ENCODE peak calls at places on chromosomes 12 and 14, in four cellular contexts. D, Y, M and H are unnamed samples.

GRCh38 chr14:22391908-22392307 is 197.1 kb downstream of the DAD1 start:
- DNase-seq in D (peak; percentile 69), M (peak; percentile 64), Y (peak; percentile 65), H (peak; percentile 76)

GRCh38 chr12:40622246-40622838 is 69.9 kb upstream of the CNTN1 start:
- DNase-seq in D (peak; percentile 59), M (peak; percentile 57), Y (peak; percentile 43), H (peak; percentile 15)

GRCh38 chr12:131471946-131472732 is 238.8 kb upstream of the SFSWAP start:
- DNase-seq in Y (no peak), M (no peak), D (peak; percentile 41), H (no peak)

GRCh38 chr14:99327458-99328250 is 55.7 kb upstream of the BCL11B start:
- DNase-seq in D (peak; percentile 29), M (no peak), Y (no peak), H (no peak)

GRCh38 chr12:26861690-26862089 is 28.7 kb upstream of the ITPR2 start:
- DNase-seq in M (no peak), D (no peak), Y (no peak), H (no peak)

GRCh38 chr14:89165189-89165809 is 251.7 kb downstream of the FOXN3 start:
- DNase-seq in Y (no peak), M (no peak), D (no peak), H (no peak)

GRCh38 chr14:65134651-65135579 is 32.6 kb upstream of the MAX start:
- DNase-seq in M (no peak), D (no peak), Y (no peak), H (no peak)

GRCh38 chr14:33509927-33510535 is 440.8 kb downstream of the EGLN3 start:
- DNase-seq in Y (no peak), M (no peak), D (no peak), H (peak; percentile 86)

GRCh38 chr12:15520083-15520482 is 197.8 kb downstream of the PTPRO start:
- DNase-seq in Y (no peak), M (no peak), D (peak; percentile 40), H (no peak)

GRCh38 chr12:70507442-70507841 is 129.8 kb downstream of the PTPRB start:
- DNase-seq in Y (no peak), D (no peak), M (no peak), H (no peak)

GRCh38 chr14:24079521-24080141 is 8.3 kb downstream of the CPNE6 start:
- DNase-seq in D (peak; percentile 95), Y (no peak), M (peak; percentile 60), H (no peak)

GRCh38 chr12:74820324-74820723 is 282.7 kb downstream of the ATXN7L3B start:
- DNase-seq in Y (no peak), M (no peak), D (no peak), H (no peak)

GRCh38 chr12:131122631-131123030 is 168.9 kb downstream of the ADGRD1 start:
- DNase-seq in Y (no peak), M (no peak), D (peak; percentile 19), H (no peak)

GRCh38 chr12:3598896-3599295 is 107.9 kb downstream of the PRMT8 start:
- DNase-seq in D (no peak), M (no peak), Y (no peak), H (no peak)

GRCh38 chr14:68682166-68683103 is 110.4 kb downstream of the ZFP36L1 start:
- DNase-seq in M (no peak), Y (peak; percentile 95), D (no peak), H (peak; percentile 90)

GRCh38 chr14:94173471-94173884 is 644 bp upstream of the PPP4R4 start:
- DNase-seq in D (no peak), Y (no peak), M (no peak), H (peak; percentile 12)

GRCh38 chr12:113299619-113300237 is 35.2 kb downstream of the SLC8B1 start:
- DNase-seq in M (no peak), D (peak; percentile 90), Y (peak; percentile 73), H (peak; percentile 86)

GRCh38 chr14:28596336-28596735 is 170.3 kb upstream of the FOXG1 start:
- DNase-seq in D (no peak), M (no peak), Y (no peak), H (no peak)

GRCh38 chr12:118377891-118378470 is 1.6 kb downstream of the SUDS3 start:
- DNase-seq in M (peak; percentile 68), Y (peak; percentile 44), D (peak; percentile 47), H (peak; percentile 68)

GRCh38 chr12:124762791-124763593 is 100.7 kb downstream of the SCARB1 start:
- DNase-seq in Y (no peak), D (no peak), M (no peak), H (no peak)

DNA sequence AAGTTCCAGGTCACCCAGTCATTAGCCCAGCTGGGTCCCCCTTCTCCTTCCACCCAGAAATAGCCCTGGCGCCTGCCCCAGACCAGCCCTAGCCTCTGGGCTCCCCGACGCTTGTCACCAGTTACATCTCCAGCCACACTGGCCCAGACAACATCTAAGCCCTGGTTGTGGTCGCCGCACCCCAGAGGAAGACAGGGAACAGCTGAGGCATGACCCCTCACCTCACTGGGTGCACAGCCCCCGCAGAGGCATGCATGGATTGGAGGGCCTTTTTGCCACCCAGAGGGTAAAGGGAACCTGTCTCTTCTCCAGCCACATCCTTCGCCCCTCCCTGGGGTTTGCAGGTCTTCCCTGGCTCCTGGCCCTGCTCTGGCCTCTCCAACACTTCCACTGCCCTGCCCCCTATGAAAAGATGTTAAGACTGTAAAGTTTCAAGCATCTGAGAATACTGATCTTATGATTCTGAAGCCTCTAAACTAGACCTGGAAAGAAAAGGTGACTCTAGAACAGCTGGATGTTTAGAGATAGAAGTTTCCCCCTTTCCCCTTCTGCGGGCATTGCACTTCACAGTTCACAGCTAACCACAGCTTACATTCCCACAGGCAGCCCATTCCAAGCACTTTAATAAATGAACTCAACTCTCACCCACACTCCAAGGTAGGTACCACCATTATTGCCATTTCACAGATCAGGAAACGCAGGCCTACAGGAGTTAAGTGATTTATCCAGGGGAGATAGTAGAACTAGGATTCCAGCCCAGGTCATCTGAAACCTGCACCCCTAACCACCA is 14.7 kb downstream of the TMEM119 start:
- DNase-seq in D (no peak), Y (no peak), M (no peak), H (no peak)
- H3K14ac ChIP-seq in D (no peak overlapping the region), Y (no peak overlapping the region), M (no peak overlapping the region), H (peak overlapping the region; percentile 63)

GRCh38 chr14:75981826-75982723 is at the start of gene TGFB3:
- DNase-seq in D (peak; percentile 86), M (peak; percentile 77), Y (peak; percentile 93), H (peak; percentile 94)
- H3K14ac ChIP-seq in D (peak within 1 kb of the TSS; percentile 31), M (peak within 1 kb of the TSS; percentile 1), Y (peak within 1 kb of the TSS; percentile 5), H (no peak within 1 kb of the TSS)

DNA sequence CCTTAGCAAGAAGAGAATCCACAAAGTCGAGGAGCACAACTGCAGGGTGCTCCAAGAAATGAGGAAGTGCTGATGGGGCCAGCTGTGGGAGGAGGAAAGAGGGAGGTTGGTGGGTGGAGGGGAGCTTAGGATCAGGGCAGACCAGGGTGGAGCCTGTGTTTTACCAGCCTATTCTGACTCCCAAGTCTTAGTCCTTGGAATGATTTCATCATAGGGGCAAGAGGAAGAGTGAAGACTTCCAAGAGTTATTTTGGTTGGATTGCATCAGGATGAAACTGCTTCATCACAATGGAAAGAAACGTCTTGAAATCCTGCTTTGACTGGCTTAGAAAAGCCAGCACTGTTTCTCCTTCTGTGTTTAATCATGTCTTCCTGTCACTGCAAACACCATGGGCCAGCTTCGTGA is 194.0 kb downstream of the DPF3 start:
- DNase-seq in D (no peak), M (no peak), Y (peak; percentile 83), H (peak; percentile 70)
- H3K14ac ChIP-seq in D (no peak overlapping the region), M (no peak overlapping the region), Y (peak overlapping the region; percentile 98), H (no peak overlapping the region)

GRCh38 chr12:106357549-106358409 is at the start of gene POLR3B:
- DNase-seq in D (peak; percentile 96), Y (peak; percentile 96), M (peak; percentile 96), H (peak; percentile 95)
- H3K14ac ChIP-seq in D (peak within 1 kb of the TSS; percentile 74), Y (peak within 1 kb of the TSS; percentile 93), M (peak within 1 kb of the TSS; percentile 72), H (no peak within 1 kb of the TSS)

GRCh38 chr12:94832105-94832504 is 171.4 kb downstream of the NDUFA12 start:
- DNase-seq in D (no peak), Y (no peak), M (no peak), H (no peak)

GRCh38 chr12:94832780-94833760 is 170.4 kb downstream of the NDUFA12 start:
- DNase-seq in M (peak; percentile 44), D (peak; percentile 76), Y (peak; percentile 1), H (peak; percentile 79)

GRCh38 chr12:94829552-94829951 is 173.9 kb downstream of the NDUFA12 start:
- DNase-seq in D (no peak), M (no peak), Y (peak; percentile 12), H (no peak)

GRCh38 chr12:94831081-94831747 is 172.3 kb downstream of the NDUFA12 start:
- DNase-seq in M (no peak), D (no peak), Y (no peak), H (no peak)

DNA sequence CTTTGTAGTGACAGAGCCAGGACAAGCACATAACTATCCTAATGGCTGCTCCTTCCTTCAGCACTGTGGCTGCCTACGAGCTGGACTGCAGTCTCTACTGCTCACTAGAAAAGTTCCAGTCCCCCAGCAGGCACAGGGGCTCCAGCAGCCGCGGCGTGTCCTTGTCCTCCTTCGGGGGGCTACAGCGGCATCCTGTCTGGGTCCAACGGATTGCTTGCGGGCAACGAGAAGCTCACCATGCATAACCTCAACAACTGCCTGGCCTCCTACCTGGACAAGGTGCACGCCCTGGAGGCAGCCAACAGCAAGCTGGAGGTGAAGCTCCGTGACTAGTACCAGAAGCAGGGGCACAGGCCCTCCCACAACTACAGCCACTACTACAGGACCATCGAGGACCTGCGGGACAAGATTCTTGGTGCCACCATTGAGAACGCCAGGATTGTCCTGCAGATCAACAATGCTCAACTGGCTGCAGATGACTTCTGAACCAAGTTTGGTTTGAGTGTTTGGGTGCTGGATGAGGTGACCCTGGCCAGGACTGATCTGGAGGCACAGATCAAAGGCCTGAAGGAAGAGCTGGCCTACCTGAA is 169.4 kb downstream of the NDUFA12 start:
- DNase-seq in D (no peak), M (no peak), Y (no peak), H (no peak)
- H3K14ac ChIP-seq in D (no peak overlapping the region), M (no peak overlapping the region), Y (no peak overlapping the region), H (no peak overlapping the region)

DNA sequence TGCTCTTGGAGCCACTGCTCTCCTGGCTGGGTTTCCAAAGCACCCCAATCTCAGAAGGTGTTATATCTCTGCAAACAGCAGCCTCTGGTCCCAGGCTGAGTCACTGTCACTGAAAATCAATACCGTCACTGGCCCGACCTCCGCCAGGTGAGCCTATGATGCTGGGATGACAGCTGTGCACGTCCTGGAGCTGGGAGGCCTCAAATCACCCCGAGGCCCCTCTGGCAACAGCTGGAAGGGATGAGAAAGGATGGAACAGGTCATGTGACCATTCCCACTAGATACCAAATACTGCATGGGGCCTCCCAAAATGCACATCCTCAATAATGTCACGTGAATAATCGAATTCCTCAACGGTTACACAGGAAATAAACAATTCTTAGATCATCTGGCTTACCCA is 190.8 kb downstream of the TTC7B start:
- DNase-seq in D (no peak), Y (no peak), M (no peak), H (no peak)
- H3K14ac ChIP-seq in D (no peak overlapping the region), Y (peak overlapping the region; percentile 72), M (no peak overlapping the region), H (no peak overlapping the region)

DNA sequence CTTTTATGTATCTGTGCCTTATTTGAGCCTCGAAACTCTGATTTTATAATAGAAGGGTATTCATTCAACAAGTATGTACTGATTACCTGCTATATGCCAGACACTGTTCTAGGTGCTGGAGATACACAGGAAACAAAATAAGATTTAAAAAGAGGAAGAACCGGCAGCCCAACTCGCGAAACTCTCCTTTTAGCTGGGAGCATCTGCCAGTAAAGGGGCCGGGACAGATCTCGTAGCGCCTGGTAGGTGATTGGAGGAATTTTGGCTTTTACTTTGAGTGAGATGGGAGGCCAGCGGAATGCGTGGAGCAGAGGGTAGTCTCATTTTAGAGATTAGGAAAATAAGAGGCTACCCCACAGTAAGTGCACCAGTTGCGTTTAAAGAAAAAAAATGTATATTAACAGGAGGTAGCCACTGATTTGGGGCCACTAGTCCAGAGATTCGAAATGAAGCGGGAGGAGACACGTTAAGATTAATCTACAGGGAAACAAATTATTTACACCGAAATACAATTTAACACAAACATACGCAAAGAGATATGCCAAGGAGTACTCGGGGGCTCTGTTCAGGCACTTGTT is 519 bp upstream of the MON2 start:
- DNase-seq in D (peak; percentile 57), M (no peak), Y (peak; percentile 32), H (peak; percentile 46)
- H3K14ac ChIP-seq in D (no peak overlapping the region), M (no peak overlapping the region), Y (peak overlapping the region; percentile 65), H (no peak overlapping the region)